ENCODE peak calls at places on chromosomes 5 and 9, in five cellular contexts. S is HFF-Myc, B is bronchial epithelial cell, A is astrocyte, L is endodermal cell. F is an unnamed sample.

GRCh38 chr5:9324348-9325056 is 221.4 kb downstream of the SEMA5A start:
- DNase-seq in L (no peak), A (peak), B (no peak), S (no peak), F (no peak)

GRCh38 chr9:77495834-77496671 is 152.1 kb downstream of the GNA14 start:
- DNase-seq in A (peak), B (peak), S (peak), L (no peak), F (peak)

GRCh38 chr9:130043654-130044623 is 950 bp upstream of the FNBP1 start:
- DNase-seq in L (no peak), S (no peak), A (peak), B (no peak), F (no peak)

GRCh38 chr9:131429121-131430012 is 35.5 kb downstream of the PRRC2B start:
- DNase-seq in S (no peak), L (no peak), B (no peak), A (no peak), F (no peak)

GRCh38 chr5:133164759-133165158 is 112.9 kb downstream of the HSPA4 start:
- DNase-seq in B (no peak), S (no peak), A (no peak), L (no peak), F (no peak)

GRCh38 chr5:173833200-173833599 is 54.9 kb upstream of the CPEB4 start:
- DNase-seq in B (no peak), S (no peak), L (no peak), A (peak), F (no peak)

GRCh38 chr9:78856781-78857180 is 559.9 kb downstream of the PSAT1 start:
- DNase-seq in S (no peak), A (no peak), L (peak), B (no peak), F (no peak)

GRCh38 chr5:101364469-101364868 is 461.4 kb upstream of the ST8SIA4 start:
- DNase-seq in A (no peak), S (no peak), L (no peak), B (no peak), F (no peak)

GRCh38 chr9:126376903-126377342 is 50.3 kb downstream of the MVB12B start:
- DNase-seq in A (no peak), L (no peak), S (no peak), B (no peak), F (no peak)

GRCh38 chr5:55903121-55903701 is 52.1 kb downstream of the IL31RA start:
- DNase-seq in L (no peak), A (peak), B (peak), S (no peak), F (no peak)

GRCh38 chr5:30749971-30750370 is 443.5 kb upstream of the CDH6 start:
- DNase-seq in A (peak), S (no peak), B (peak), L (no peak), F (no peak)

GRCh38 chr5:134115806-134116175 is 1.3 kb downstream of the TCF7 start:
- DNase-seq in L (no peak), B (no peak), S (no peak), A (no peak), F (no peak)

GRCh38 chr9:73719660-73720059 is 568.0 kb downstream of the ANXA1 start:
- DNase-seq in B (peak), S (no peak), A (no peak), L (no peak), F (no peak)

GRCh38 chr5:165334186-165334585 is 1828.8 kb downstream of the MAT2B start:
- DNase-seq in A (peak), B (peak), S (no peak), L (no peak), F (no peak)

GRCh38 chr9:69657269-69657668 is 14.9 kb downstream of the APBA1 start:
- DNase-seq in L (no peak), B (peak), S (no peak), A (no peak), F (no peak)

GRCh38 chr5:93585054-93585751 is 2.2 kb downstream of the NR2F1 start:
- DNase-seq in B (no peak), L (peak), A (no peak), S (no peak), F (no peak)

GRCh38 chr5:38906503-38906902 is 60.7 kb downstream of the OSMR start:
- DNase-seq in L (no peak), A (no peak), B (no peak), S (no peak), F (no peak)

DNA sequence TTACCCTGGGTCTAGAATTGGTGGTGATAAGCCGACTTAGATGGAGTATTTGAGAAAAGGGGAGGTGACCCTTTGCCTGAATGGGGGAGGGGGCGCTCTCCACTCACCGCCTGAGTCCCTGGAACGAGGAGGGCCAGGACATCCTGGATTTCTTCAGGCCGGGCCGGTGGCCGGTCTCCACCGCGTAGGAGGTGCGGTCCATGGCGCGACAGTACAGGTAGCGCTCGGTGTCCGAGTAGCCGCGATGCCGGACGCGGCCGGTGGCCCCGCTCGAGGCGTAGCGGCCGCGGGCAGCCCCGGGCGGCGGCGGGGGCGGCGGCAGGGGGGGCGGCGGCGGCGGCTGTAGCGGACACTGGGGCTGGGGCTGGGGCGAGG is 478 bp downstream of the PDE4D start:
- DNase-seq in A (no peak), S (no peak), B (no peak), L (peak), F (no peak)
- H3K4me3 ChIP-seq in A (no peak), S (peak), B (no peak), L (peak), F (no peak)

GRCh38 chr5:73312146-73312871 is 136.3 kb downstream of the FOXD1 start:
- DNase-seq in S (peak), B (no peak), A (peak), L (no peak), F (peak)
- TF ChIP-seq CTCF in S (peak), B (no peak), A (peak), L (peak), F (peak)

GRCh38 chr9:135283621-135284020 is 196.0 kb upstream of the PPP1R26 start:
- DNase-seq in B (no peak), A (no peak), L (no peak), S (no peak), F (no peak)
- H3K4me3 ChIP-seq in B (no peak), A (no peak), L (no peak), S (no peak), F (no peak)

GRCh38 chr9:98333703-98334582 is 78.5 kb upstream of the TBC1D2 start:
- DNase-seq in L (no peak), B (peak), A (peak), S (peak), F (no peak)
- TF ChIP-seq CTCF in L (no peak), B (no peak), A (no peak), S (no peak), F (no peak)

DNA sequence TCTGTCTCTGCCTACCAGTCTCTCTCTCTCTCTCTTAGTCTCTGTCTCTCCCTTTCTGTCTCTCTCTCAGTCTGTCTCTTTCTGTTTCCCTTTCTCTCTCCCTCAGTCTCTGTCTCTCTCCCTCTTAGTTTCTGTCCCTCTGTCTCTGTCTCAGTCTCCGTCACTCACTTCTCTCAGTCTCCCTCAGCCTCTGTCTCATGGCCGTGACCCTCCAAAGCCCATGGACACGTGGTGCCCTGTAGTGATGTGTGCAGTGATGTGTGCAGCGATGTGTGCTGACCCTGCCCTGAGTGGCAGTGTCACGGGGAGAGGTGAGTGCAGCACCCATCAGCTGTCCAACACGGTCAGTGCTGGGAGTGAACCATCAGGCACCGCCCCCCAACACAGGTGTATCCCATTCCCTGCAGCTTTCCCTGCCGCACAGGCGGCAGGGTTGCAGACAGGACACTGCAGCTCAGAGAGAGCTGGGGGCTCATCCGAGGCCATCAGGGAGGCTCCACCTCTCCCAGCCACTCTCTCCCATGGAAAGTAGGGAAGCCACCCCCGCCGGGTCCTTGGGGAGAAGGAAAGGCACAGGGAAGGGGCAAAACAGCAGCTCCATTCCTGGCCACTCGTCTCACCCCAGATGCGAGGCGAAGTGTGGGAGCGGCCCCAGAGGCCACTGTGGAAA is 794 bp upstream of the LRRC14B start:
- DNase-seq in B (no peak), L (no peak), A (no peak), S (no peak), F (no peak)
- H3K4me3 ChIP-seq in B (no peak), L (no peak), A (no peak), S (no peak), F (no peak)

DNA sequence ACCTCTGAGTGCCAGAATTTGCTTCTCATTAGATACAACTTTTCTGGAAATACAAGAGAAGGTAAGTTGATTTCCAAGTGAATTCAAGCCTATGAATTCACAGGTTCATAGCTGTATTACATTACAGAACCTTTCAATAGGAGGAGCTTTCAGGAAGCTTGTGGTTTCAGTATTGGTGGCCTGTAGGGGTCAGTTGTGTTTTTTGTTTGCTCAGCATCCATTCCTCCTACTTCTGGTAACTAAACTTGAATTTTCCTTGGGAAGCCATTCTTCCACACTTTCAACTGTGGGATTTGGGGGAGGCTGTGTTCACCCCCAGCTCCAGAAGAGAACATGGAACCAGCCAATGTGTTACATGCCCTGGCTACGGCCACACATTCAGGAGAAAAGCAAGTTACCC is 5.6 kb upstream of the CYSTM1 start:
- DNase-seq in L (no peak), B (no peak), A (no peak), S (no peak), F (no peak)
- TF ChIP-seq CTCF in L (peak), B (no peak), A (no peak), S (peak), F (no peak)

GRCh38 chr9:133144887-133145466 is 18.7 kb downstream of the GBGT1 start:
- DNase-seq in A (no peak), B (no peak), L (no peak), S (no peak), F (no peak)

GRCh38 chr9:133149130-133150015 is 14.3 kb downstream of the GBGT1 start:
- DNase-seq in L (peak), S (peak), A (peak), B (peak), F (peak)

GRCh38 chr9:133148351-133149129 is 15.2 kb downstream of the GBGT1 start:
- DNase-seq in B (peak), S (no peak), L (peak), A (no peak), F (no peak)

GRCh38 chr9:133147412-133148271 is 16.1 kb downstream of the GBGT1 start:
- DNase-seq in B (peak), A (no peak), L (peak), S (peak), F (no peak)

DNA sequence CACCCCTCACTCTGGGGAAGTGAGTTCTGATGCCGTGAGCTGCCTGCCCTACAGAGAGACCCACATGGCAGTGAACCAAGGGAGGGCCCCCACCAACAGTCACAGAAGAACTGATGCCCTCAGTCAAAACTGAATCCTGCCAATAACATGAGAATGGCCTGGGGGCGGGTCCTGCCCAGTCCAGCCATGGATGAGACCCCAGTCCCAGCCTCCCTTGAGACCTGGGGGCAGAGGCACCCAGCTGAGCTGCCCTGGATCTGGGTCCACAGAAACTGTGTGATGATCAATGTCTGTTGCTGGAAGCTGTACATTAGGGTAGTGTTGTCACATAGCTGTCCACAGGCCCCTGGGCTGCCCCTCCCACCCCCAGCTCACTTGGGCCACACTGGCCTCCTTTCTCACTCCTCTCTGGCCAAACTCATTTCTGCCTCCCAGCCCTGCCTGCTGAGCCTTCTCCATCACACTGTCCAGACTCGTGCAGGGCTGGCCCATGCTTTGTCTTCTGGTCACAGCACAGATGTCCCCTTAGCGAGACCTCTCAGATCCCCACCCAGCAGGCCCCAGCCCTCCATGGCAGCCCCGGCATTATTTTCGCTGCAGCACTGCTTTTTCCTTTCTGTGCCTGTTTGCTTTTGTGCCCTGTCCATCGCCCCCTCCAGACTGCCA is 16.8 kb downstream of the GBGT1 start:
- DNase-seq in A (no peak), S (no peak), B (no peak), L (no peak), F (no peak)
- H3K4me3 ChIP-seq in A (no peak), S (peak), B (no peak), L (peak), F (no peak)

GRCh38 chr5:177043114-177043513 is 20.6 kb downstream of the ZNF346 start:
- DNase-seq in L (no peak), B (no peak), A (no peak), S (no peak), F (no peak)
- TF ChIP-seq CTCF in L (no peak), B (no peak), A (no peak), S (no peak), F (no peak)